ENCODE peak calls at places on chromosomes 13 and 19, in eight cellular contexts. W is WERI-Rb-1; T is cardiac fibroblast; F is M059J; X is substantia nigra; Q is tibial artery; C is germinal center; Y is stimulated activated CD8-positive, alpha-beta memory T cell treated with anti-CD3 and anti-CD28 coated beads, Interleukin-4, amount 100 ng/mL, for 24 hours. G is an unnamed sample.

GRCh38 chr19:49567722-49568454 is 12.5 kb downstream of the NOSIP start:
- DNase-seq in C (no peak), Y (no peak), W (no peak), F (no peak), Q (no peak), T (no peak), X (no peak), G (no peak)

GRCh38 chr19:8654591-8655339 is 24.3 kb downstream of the NFILZ start:
- DNase-seq in F (peak), W (peak), Q (peak), X (no peak), C (peak), T (peak), Y (peak), G (peak)

GRCh38 chr13:25756916-25757315 is 294.9 kb downstream of the SHISA2 start:
- DNase-seq in T (no peak), F (no peak), X (no peak), Q (no peak), W (no peak), Y (no peak), C (no peak), G (no peak)

GRCh38 chr19:30604657-30605056 is 232.5 kb downstream of the ZNF536 start:
- DNase-seq in Y (no peak), X (no peak), W (no peak), C (no peak), Q (no peak), F (no peak), T (no peak), G (no peak)

GRCh38 chr13:36549771-36550170 is 117.5 kb downstream of the CCNA1 start:
- DNase-seq in F (no peak), X (no peak), T (peak), Q (no peak), Y (no peak), C (peak), W (peak), G (no peak)

GRCh38 chr19:3494051-3494450 is 6.4 kb downstream of the DOHH start:
- DNase-seq in Y (no peak), Q (no peak), F (no peak), W (peak), C (peak), X (peak), T (no peak), G (no peak)

GRCh38 chr19:42132030-42132628 is at the start of gene POU2F2:
- DNase-seq in Q (peak), W (no peak), F (no peak), X (no peak), T (no peak), C (peak), Y (peak), G (no peak)

GRCh38 chr19:32457540-32457939 is 52.0 kb downstream of the DPY19L3 start:
- DNase-seq in C (no peak), T (no peak), Y (no peak), X (no peak), W (no peak), Q (no peak), F (no peak), G (no peak)

GRCh38 chr13:30165791-30166190 is 141.6 kb downstream of the KATNAL1 start:
- DNase-seq in T (peak), Y (no peak), Q (no peak), C (no peak), F (peak), X (peak), W (no peak), G (no peak)

GRCh38 chr19:28504139-28504538 is 708.8 kb downstream of the UQCRFS1 start:
- DNase-seq in T (peak), Q (no peak), Y (no peak), F (no peak), C (no peak), W (no peak), X (no peak), G (no peak)

GRCh38 chr13:51479199-51479523 is 26.3 kb upstream of the INTS6 start:
- DNase-seq in T (peak), X (no peak), Y (no peak), Q (no peak), W (no peak), F (peak), C (no peak), G (peak)

GRCh38 chr13:26760835-26761582 is 423 bp upstream of the GPR12 start:
- DNase-seq in F (no peak), W (no peak), Y (no peak), X (no peak), T (no peak), Q (no peak), C (no peak), G (no peak)

GRCh38 chr19:51375504-51376221 is 3.2 kb upstream of the NKG7 start:
- DNase-seq in Y (no peak), F (no peak), T (no peak), W (no peak), C (no peak), Q (no peak), X (no peak), G (no peak)

GRCh38 chr13:42814868-42815267 is 33.5 kb downstream of the FAM216B start:
- DNase-seq in W (no peak), T (peak), F (peak), C (no peak), Q (no peak), Y (no peak), X (no peak), G (no peak)

GRCh38 chr19:36152061-36152885 is at the start of gene COX7A1:
- DNase-seq in F (no peak), W (no peak), C (no peak), T (peak), X (no peak), Y (no peak), Q (peak), G (peak)

GRCh38 chr19:1145635-1146417 is 28.2 kb downstream of the SBNO2 start:
- DNase-seq in Q (no peak), X (no peak), Y (no peak), T (no peak), C (no peak), F (no peak), W (no peak), G (no peak)

GRCh38 chr13:95505265-95505664 is 47.3 kb upstream of the CLDN10 start:
- DNase-seq in X (no peak), W (no peak), F (no peak), C (no peak), T (peak), Y (no peak), Q (no peak), G (no peak)

GRCh38 chr19:55601127-55601526 is 1.0 kb downstream of the ZNF524 start:
- DNase-seq in T (no peak), W (no peak), F (no peak), C (no peak), X (no peak), Y (no peak), Q (no peak), G (no peak)

GRCh38 chr19:1997353-1998233 is 17.9 kb downstream of the BTBD2 start:
- DNase-seq in W (no peak), C (no peak), T (no peak), F (no peak), Q (no peak), Y (no peak), X (no peak), G (no peak)

GRCh38 chr13:102901615-102902305 is 55.9 kb downstream of the ERCC5 start:
- DNase-seq in Q (no peak), F (no peak), W (no peak), X (no peak), Y (no peak), C (no peak), T (peak), G (no peak)

GRCh38 chr13:83692800-83693199 is 189.5 kb downstream of the SLITRK1 start:
- DNase-seq in F (no peak), Y (no peak), C (no peak), W (no peak), T (no peak), X (no peak), Q (no peak), G (no peak)

GRCh38 chr19:1066748-1067340 is at the start of gene ARHGAP45:
- DNase-seq in Q (no peak), T (no peak), W (peak), X (no peak), Y (peak), F (peak), C (peak), G (no peak)

GRCh38 chr19:35117791-35118190 is 2.2 kb downstream of the FXYD3 start:
- DNase-seq in C (no peak), Y (no peak), T (no peak), F (no peak), X (no peak), W (no peak), Q (no peak), G (no peak)

GRCh38 chr19:36482876-36483275 is 6.5 kb downstream of the ZNF566 start:
- DNase-seq in C (no peak), X (no peak), Y (no peak), F (no peak), W (no peak), T (no peak), Q (no peak), G (no peak)

GRCh38 chr13:49669735-49670309 is 21.5 kb downstream of the EBPL start:
- DNase-seq in W (peak), Q (no peak), F (peak), Y (no peak), T (peak), C (no peak), X (no peak), G (peak)

G was measured in endothelial cell of umbilical vein.